ENCODE peak calls at places on chromosome X, in eight cellular contexts. X is epithelial cell of proximal tubule; C is ELR; M is HFFc6; E is stimulated activated CD4-positive, alpha-beta T cell treated with anti-CD3 and anti-CD28 coated beads, Interleukin-2, amount 100 ng/mL, for 24 hours; B is stimulated activated CD8-positive, alpha-beta memory T cell treated with anti-CD3 and anti-CD28 coated beads, Interleukin-7, amount 100 ng/mL, for 48 hours; H is effector memory CD4-positive, alpha-beta T cell; N is AG20443. L is an unnamed sample.

GRCh38 chrX:18973527-18974192 is 10.3 kb downstream of the PHKA2 start:
- DNase-seq in M (no peak), E (no peak), C (no peak), N (no peak), X (no peak), B (no peak), H (no peak), L (no peak)

GRCh38 chrX:49171752-49172279 is at the start of gene PLP2:
- DNase-seq in M (peak), B (peak), C (peak), X (no peak), N (peak), H (peak), E (peak), L (peak)

GRCh38 chrX:7052541-7052940 is 95.0 kb upstream of the STS start:
- DNase-seq in B (no peak), H (no peak), C (no peak), X (no peak), E (no peak), N (no peak), M (no peak), L (no peak)

GRCh38 chrX:29926056-29926455 is 289.3 kb upstream of the MAGEB2 start:
- DNase-seq in B (no peak), X (peak), E (no peak), M (no peak), N (no peak), C (no peak), H (no peak), L (no peak)

GRCh38 chrX:78024349-78025108 is 55.1 kb upstream of the PGAM4 start:
- DNase-seq in M (peak), C (peak), H (peak), N (peak), E (peak), X (no peak), B (no peak), L (no peak)

GRCh38 chrX:129637217-129638109 is 17.3 kb downstream of the APLN start:
- DNase-seq in H (peak), N (peak), X (no peak), E (peak), M (peak), C (peak), B (peak), L (peak)

GRCh38 chrX:133897593-133898163 is 87.7 kb downstream of the GPC3 start:
- DNase-seq in C (no peak), M (no peak), E (no peak), B (no peak), H (no peak), X (no peak), N (no peak), L (no peak)

GRCh38 chrX:139194571-139195280 is 335.8 kb upstream of the F9 start:
- DNase-seq in X (no peak), E (no peak), C (no peak), M (no peak), N (peak), B (no peak), H (no peak), L (peak)

GRCh38 chrX:15985937-15986336 is 131.3 kb upstream of the AP1S2 start:
- DNase-seq in H (no peak), E (peak), C (no peak), N (no peak), X (no peak), B (peak), M (no peak), L (peak)

GRCh38 chrX:40009890-40010289 is 87.9 kb downstream of the BCOR start:
- DNase-seq in M (no peak), E (no peak), B (no peak), X (no peak), C (no peak), H (no peak), N (no peak), L (no peak)

GRCh38 chrX:15946783-15947550 is 92.4 kb upstream of the AP1S2 start:
- DNase-seq in E (no peak), H (no peak), B (no peak), C (peak), N (peak), M (peak), X (no peak), L (no peak)

GRCh38 chrX:85994228-85994627 is 53.1 kb downstream of the CHM start:
- DNase-seq in N (peak), X (no peak), C (no peak), M (no peak), E (no peak), B (no peak), H (no peak), L (no peak)

GRCh38 chrX:132433001-132433400 is 55.8 kb downstream of the MBNL3 start:
- DNase-seq in E (no peak), M (no peak), C (no peak), H (no peak), N (no peak), X (no peak), B (no peak), L (no peak)

GRCh38 chrX:38882894-38883620 is 81.8 kb downstream of the MID1IP1 start:
- DNase-seq in X (peak), N (peak), E (no peak), B (no peak), M (peak), H (no peak), C (peak), L (no peak)

GRCh38 chrX:7586126-7586525 is 256.8 kb upstream of the VCX start:
- DNase-seq in B (no peak), E (no peak), N (peak), M (peak), C (peak), X (no peak), H (no peak), L (no peak)

GRCh38 chrX:16665089-16665488 is 15.1 kb downstream of the S100G start:
- DNase-seq in B (no peak), E (no peak), H (no peak), N (no peak), C (peak), M (peak), X (no peak), L (no peak)

GRCh38 chrX:344371-344901 is 25.8 kb upstream of the GTPBP6 start:
- DNase-seq in X (no peak), H (no peak), B (no peak), E (no peak), C (no peak), M (no peak), N (no peak), L (no peak)

GRCh38 chrX:74372272-74372671 is 49.0 kb upstream of the SLC16A2 start:
- DNase-seq in N (no peak), X (no peak), H (no peak), E (no peak), M (no peak), C (no peak), B (no peak), L (no peak)

GRCh38 chrX:70166601-70167590 is 10.4 kb upstream of the DGAT2L6 start:
- DNase-seq in E (no peak), X (no peak), M (peak), H (no peak), B (no peak), N (peak), C (peak), L (peak)

GRCh38 chrX:118679290-118679689 is 48.1 kb upstream of the IL13RA1 start:
- DNase-seq in N (no peak), M (no peak), H (no peak), E (no peak), B (no peak), X (no peak), C (peak), L (no peak)

GRCh38 chrX:47215291-47215900 is 3.1 kb upstream of the CDK16 start:
- DNase-seq in X (no peak), C (no peak), M (no peak), E (no peak), N (no peak), H (no peak), B (no peak), L (no peak)

GRCh38 chrX:41526925-41527324 is 79.8 kb downstream of the NYX start:
- DNase-seq in H (no peak), N (no peak), M (peak), C (peak), E (no peak), X (peak), B (no peak), L (no peak)

GRCh38 chrX:3461824-3462508 is 115.5 kb upstream of the MXRA5 start:
- DNase-seq in E (no peak), H (no peak), X (no peak), C (no peak), M (no peak), N (no peak), B (no peak), L (no peak)

GRCh38 chrX:134908235-134908834 is 82.5 kb upstream of the SMIM10 start:
- DNase-seq in M (peak), H (no peak), C (peak), X (no peak), E (no peak), B (no peak), N (no peak), L (no peak)

GRCh38 chrX:55524487-55524886 is 34.8 kb upstream of the USP51 start:
- DNase-seq in N (no peak), C (no peak), X (no peak), H (no peak), M (no peak), B (no peak), E (no peak), L (no peak)

GRCh38 chrX:66017659-66018170 is 22.2 kb downstream of the VSIG4 start:
- DNase-seq in H (no peak), B (no peak), N (no peak), X (no peak), M (no peak), C (no peak), E (no peak), L (no peak)

GRCh38 chrX:53284684-53285447 is 3.5 kb upstream of the IQSEC2 start:
- DNase-seq in X (no peak), N (peak), E (peak), C (peak), M (no peak), H (no peak), B (no peak), L (peak)

GRCh38 chrX:135923353-135923752 is 29.8 kb downstream of the SAGE1 start:
- DNase-seq in C (peak), B (no peak), M (peak), X (no peak), H (no peak), N (no peak), E (no peak), L (no peak)

GRCh38 chrX:153665726-153666306 is 7.8 kb downstream of the PNCK start:
- DNase-seq in E (no peak), H (no peak), C (no peak), N (no peak), M (no peak), X (no peak), B (no peak), L (no peak)

GRCh38 chrX:45172890-45173289 is 27.8 kb downstream of the DIPK2B start:
- DNase-seq in H (no peak), B (no peak), M (peak), E (no peak), C (peak), X (peak), N (peak), L (no peak)

GRCh38 chrX:152992120-152992519 is 1.8 kb downstream of the PNMA5 start:
- DNase-seq in B (no peak), X (no peak), M (no peak), H (no peak), N (no peak), C (no peak), E (no peak), L (no peak)

GRCh38 chrX:68650491-68650890 is 3.0 kb downstream of the STARD8 start:
- DNase-seq in E (no peak), X (no peak), H (no peak), C (peak), M (peak), N (peak), B (no peak), L (no peak)

GRCh38 chrX:15714529-15714928 is 23.5 kb upstream of the CA5B start:
- DNase-seq in E (no peak), H (no peak), X (no peak), N (no peak), B (no peak), M (no peak), C (no peak), L (no peak)

GRCh38 chrX:143437439-143437838 is 79.8 kb downstream of the SPANXN3 start:
- DNase-seq in N (no peak), C (peak), E (no peak), H (no peak), B (no peak), X (no peak), M (no peak), L (no peak)

GRCh38 chrX:107565916-107566602 is 62.3 kb upstream of the PRPS1 start:
- DNase-seq in E (no peak), X (no peak), B (no peak), C (peak), M (peak), H (no peak), N (peak), L (no peak)

GRCh38 chrX:71439898-71440297 is 73.7 kb downstream of the TAF1 start:
- DNase-seq in X (no peak), E (no peak), M (no peak), B (no peak), N (no peak), C (no peak), H (no peak), L (no peak)

GRCh38 chrX:106919932-106920452 is at the start of gene CLDN2:
- DNase-seq in E (no peak), N (no peak), H (no peak), X (no peak), C (no peak), M (no peak), B (no peak), L (no peak)

GRCh38 chrX:97011540-97011939 is 127.8 kb downstream of the RPA4 start:
- DNase-seq in X (no peak), H (no peak), E (no peak), C (no peak), N (no peak), B (no peak), M (no peak), L (no peak)

GRCh38 chrX:67105758-67106116 is 438.1 kb upstream of the AR start:
- DNase-seq in C (no peak), B (no peak), H (no peak), X (no peak), N (no peak), E (no peak), M (no peak), L (no peak)

L was measured in activated naive CD8-positive, alpha-beta T cell treated with anti-CD3 and anti-CD28 coated beads for 36 hours.